ENCODE peak calls at places on chromosome 9, in nine cellular contexts. S is NCI-H1417, Z is A549, C is lower lobe of right lung, Y is astrocyte of the spinal cord, R is right cardiac atrium, X is HFF-Myc, A is mucosa of gallbladder, N is posterior cingulate gyrus. W is an unnamed sample.

GRCh38 chr9:32350682-32351081 is 33.8 kb upstream of the ACO1 start:
- DNase-seq in N (no peak), Z (peak; percentile 42), C (no peak), R (no peak), X (no peak), S (no peak), Y (peak; percentile 34), A (no peak), W (peak; percentile 26)

GRCh38 chr9:13430717-13431116 is 151.2 kb upstream of the MPDZ start:
- DNase-seq in N (no peak), S (no peak), X (no peak), Z (no peak), C (no peak), A (no peak), Y (no peak), R (no peak), W (no peak)

GRCh38 chr9:133423216-133423615 is 1.0 kb downstream of the ADAMTS13 start:
- DNase-seq in A (peak; percentile 44), N (no peak), R (no peak), C (no peak), X (no peak), Z (no peak), S (no peak), Y (no peak), W (no peak)

GRCh38 chr9:79154806-79155205 is 417.0 kb upstream of the TLE4 start:
- DNase-seq in Y (no peak), C (no peak), X (no peak), S (no peak), R (no peak), A (no peak), N (no peak), Z (no peak), W (peak; percentile 8)

GRCh38 chr9:80285325-80285724 is 713.6 kb downstream of the TLE4 start:
- DNase-seq in Z (no peak), C (no peak), Y (peak; percentile 12), X (no peak), S (no peak), N (no peak), R (no peak), A (no peak), W (no peak)

GRCh38 chr9:37760416-37761165 is 7.0 kb downstream of the TRMT10B start:
- DNase-seq in R (no peak), C (no peak), S (no peak), A (no peak), Z (no peak), Y (peak; percentile 55), N (no peak), X (no peak), W (no peak)

GRCh38 chr9:78038620-78039300 is 7.1 kb upstream of the GNAQ start:
- DNase-seq in A (no peak), S (no peak), Z (no peak), R (no peak), X (no peak), Y (no peak), N (no peak), C (no peak), W (peak; percentile 75)

GRCh38 chr9:99433555-99433954 is 211.5 kb downstream of the SEC61B start:
- DNase-seq in R (peak; percentile 43), S (no peak), A (peak; percentile 25), Y (peak; percentile 59), N (no peak), C (peak; percentile 68), X (peak; percentile 85), Z (peak; percentile 56), W (peak; percentile 80)

GRCh38 chr9:63859475-63860215 is 1425.4 kb downstream of the FOXD4L5 start:
- DNase-seq in Z (peak; percentile 84), N (no peak), Y (peak; percentile 7), A (no peak), S (no peak), X (no peak), C (peak; percentile 57), R (peak; percentile 61), W (no peak)

GRCh38 chr9:114452219-114453169 is 52.8 kb downstream of the WHRN start:
- DNase-seq in C (no peak), R (no peak), Z (no peak), Y (no peak), A (no peak), X (no peak), S (peak; percentile 81), N (no peak), W (no peak)

GRCh38 chr9:121620777-121621437 is 30.5 kb upstream of the DAB2IP start:
- DNase-seq in S (peak; percentile 26), R (no peak), Z (peak; percentile 56), A (no peak), C (no peak), X (no peak), N (no peak), Y (no peak), W (peak; percentile 35)

GRCh38 chr9:114321759-114322158 is 1.1 kb upstream of the ORM1 start:
- DNase-seq in S (no peak), X (no peak), R (no peak), C (no peak), Z (no peak), Y (peak; percentile 9), N (no peak), A (no peak), W (no peak)

W was measured in endothelial cell of umbilical vein.